ENCODE peak calls at places on chromosome 3, in ten cellular contexts. One of them, this sample, is unnamed.

GRCh38 chr3:106611841-106612240 is 743.0 kb upstream of the CBLB start:
- DNase-seq in A549: no peak
- DNase-seq in iPS-NIHi11: no peak
- DNase-seq in memory B cell: no peak
- DNase-seq in hypothalamus: no peak
- DNase-seq in GOT3: no peak
- DNase-seq in RPMI7951: no peak
- DNase-seq in NCI-H69: no peak
- DNase-seq in lung: no peak
- DNase-seq in astrocyte of the spinal cord: no peak
- DNase-seq in this sample: no peak

GRCh38 chr3:57383838-57384237 is 91.4 kb upstream of the ASB14 start:
- DNase-seq in A549: no peak
- DNase-seq in iPS-NIHi11: no peak
- DNase-seq in memory B cell: no peak
- DNase-seq in hypothalamus: no peak
- DNase-seq in GOT3: no peak
- DNase-seq in RPMI7951: no peak
- DNase-seq in NCI-H69: no peak
- DNase-seq in lung: no peak
- DNase-seq in astrocyte of the spinal cord: no peak
- DNase-seq in this sample: no peak

GRCh38 chr3:123327956-123328850 is 120.7 kb downstream of the ADCY5 start:
- DNase-seq in A549: no peak
- DNase-seq in iPS-NIHi11: no peak
- DNase-seq in memory B cell: no peak
- DNase-seq in hypothalamus: no peak
- DNase-seq in GOT3: no peak
- DNase-seq in RPMI7951: no peak
- DNase-seq in NCI-H69: no peak
- DNase-seq in lung: no peak
- DNase-seq in astrocyte of the spinal cord: no peak
- DNase-seq in this sample: no peak

GRCh38 chr3:40979962-40980361 is 219.3 kb upstream of the CTNNB1 start:
- DNase-seq in A549: no peak
- DNase-seq in iPS-NIHi11: no peak
- DNase-seq in memory B cell: no peak
- DNase-seq in hypothalamus: no peak
- DNase-seq in GOT3: no peak
- DNase-seq in RPMI7951: no peak
- DNase-seq in NCI-H69: no peak
- DNase-seq in lung: no peak
- DNase-seq in astrocyte of the spinal cord: no peak
- DNase-seq in this sample: no peak

GRCh38 chr3:30043156-30043555 is 563.2 kb upstream of the TGFBR2 start:
- DNase-seq in A549: no peak
- DNase-seq in iPS-NIHi11: no peak
- DNase-seq in memory B cell: no peak
- DNase-seq in hypothalamus: no peak
- DNase-seq in GOT3: no peak
- DNase-seq in RPMI7951: no peak
- DNase-seq in NCI-H69: no peak
- DNase-seq in lung: no peak
- DNase-seq in astrocyte of the spinal cord: no peak
- DNase-seq in this sample: no peak

GRCh38 chr3:58332575-58333179 is at the start of gene PXK:
- DNase-seq in A549: peak
- DNase-seq in iPS-NIHi11: peak
- DNase-seq in memory B cell: peak
- DNase-seq in hypothalamus: peak
- DNase-seq in GOT3: peak
- DNase-seq in RPMI7951: peak
- DNase-seq in NCI-H69: peak
- DNase-seq in lung: peak
- DNase-seq in astrocyte of the spinal cord: peak
- DNase-seq in this sample: peak

GRCh38 chr3:20317616-20318015 is 131.6 kb upstream of the SGO1 start:
- DNase-seq in A549: no peak
- DNase-seq in iPS-NIHi11: no peak
- DNase-seq in memory B cell: no peak
- DNase-seq in hypothalamus: no peak
- DNase-seq in GOT3: no peak
- DNase-seq in RPMI7951: no peak
- DNase-seq in NCI-H69: no peak
- DNase-seq in lung: no peak
- DNase-seq in astrocyte of the spinal cord: no peak
- DNase-seq in this sample: no peak

GRCh38 chr3:150324261-150324660 is 83.8 kb upstream of the TSC22D2 start:
- DNase-seq in A549: no peak
- DNase-seq in iPS-NIHi11: no peak
- DNase-seq in memory B cell: no peak
- DNase-seq in hypothalamus: no peak
- DNase-seq in GOT3: no peak
- DNase-seq in RPMI7951: no peak
- DNase-seq in NCI-H69: no peak
- DNase-seq in lung: no peak
- DNase-seq in astrocyte of the spinal cord: no peak
- DNase-seq in this sample: no peak

GRCh38 chr3:119630119-119630518 is 30.3 kb downstream of the POPDC2 start:
- DNase-seq in A549: no peak
- DNase-seq in iPS-NIHi11: no peak
- DNase-seq in memory B cell: no peak
- DNase-seq in hypothalamus: no peak
- DNase-seq in GOT3: no peak
- DNase-seq in RPMI7951: no peak
- DNase-seq in NCI-H69: no peak
- DNase-seq in lung: no peak
- DNase-seq in astrocyte of the spinal cord: no peak
- DNase-seq in this sample: no peak

GRCh38 chr3:56813656-56813965 is 11.9 kb upstream of the ARHGEF3 start:
- DNase-seq in A549: no peak
- DNase-seq in iPS-NIHi11: no peak
- DNase-seq in memory B cell: no peak
- DNase-seq in hypothalamus: no peak
- DNase-seq in GOT3: no peak
- DNase-seq in RPMI7951: no peak
- DNase-seq in NCI-H69: peak
- DNase-seq in lung: no peak
- DNase-seq in astrocyte of the spinal cord: no peak
- DNase-seq in this sample: no peak

GRCh38 chr3:45551214-45552010 is 43.1 kb upstream of the LIMD1 start:
- DNase-seq in A549: peak
- DNase-seq in iPS-NIHi11: no peak
- DNase-seq in memory B cell: no peak
- DNase-seq in hypothalamus: no peak
- DNase-seq in GOT3: peak
- DNase-seq in RPMI7951: peak
- DNase-seq in NCI-H69: peak
- DNase-seq in lung: peak
- DNase-seq in astrocyte of the spinal cord: peak
- DNase-seq in this sample: no peak

GRCh38 chr3:46856576-46857471 is 6.4 kb downstream of the MYL3 start:
- DNase-seq in A549: no peak
- DNase-seq in iPS-NIHi11: no peak
- DNase-seq in memory B cell: no peak
- DNase-seq in hypothalamus: no peak
- DNase-seq in GOT3: no peak
- DNase-seq in RPMI7951: no peak
- DNase-seq in NCI-H69: no peak
- DNase-seq in lung: no peak
- DNase-seq in astrocyte of the spinal cord: no peak
- DNase-seq in this sample: no peak

This sample was measured in dorsolateral prefrontal cortex.